ENCODE peak calls at places on chromosomes 6 and 20, in five cellular contexts. O is GM12878, H is H1, J is HepG2, T is K562. D is an unnamed sample.

GRCh38 chr20:47150403-47151152 is 205.9 kb downstream of the ZMYND8 start:
- DNase-seq in T (peak), J (peak), O (no peak), H (peak), D (peak)

GRCh38 chr6:82906951-82907350 is 158.7 kb downstream of the UBE3D start:
- DNase-seq in T (no peak), H (no peak), O (no peak), J (no peak), D (no peak)

GRCh38 chr6:7727951-7728854 is 2.3 kb downstream of the BMP6 start:
- DNase-seq in T (no peak), O (no peak), J (no peak), H (no peak), D (peak)

GRCh38 chr6:36631326-36632046 is 37.3 kb downstream of the SRSF3 start:
- DNase-seq in H (no peak), J (no peak), O (no peak), T (no peak), D (no peak)

GRCh38 chr6:119350202-119351004 is 842 bp upstream of the MAN1A1 start:
- DNase-seq in H (no peak), O (no peak), J (peak), T (no peak), D (no peak)

GRCh38 chr20:316316-317068 is 8.9 kb upstream of the SOX12 start:
- DNase-seq in H (no peak), T (no peak), O (no peak), J (no peak), D (no peak)

GRCh38 chr6:56996401-56996800 is 41.5 kb downstream of the BEND6 start:
- DNase-seq in J (no peak), O (no peak), H (no peak), T (no peak), D (no peak)

GRCh38 chr6:106547961-106548453 is 81.3 kb downstream of the RTN4IP1 start:
- DNase-seq in H (peak), J (peak), T (peak), O (no peak), D (no peak)

GRCh38 chr6:51432481-51432880 is 613.8 kb downstream of the TFAP2B start:
- DNase-seq in T (no peak), H (no peak), J (no peak), O (no peak), D (no peak)

GRCh38 chr6:156026543-156027268 is 571.1 kb upstream of the NOX3 start:
- DNase-seq in O (no peak), J (no peak), T (no peak), H (no peak), D (no peak)

GRCh38 chr6:158817298-158818007 is 1.7 kb downstream of the EZR start:
- DNase-seq in J (peak), O (no peak), H (no peak), T (peak), D (peak)

GRCh38 chr20:35092524-35093244 is at the start of gene TRPC4AP:
- DNase-seq in T (peak), O (peak), J (peak), H (peak), D (peak)

GRCh38 chr6:168994966-168995365 is 258.7 kb downstream of the THBS2 start:
- DNase-seq in O (no peak), H (no peak), T (no peak), J (no peak), D (no peak)

GRCh38 chr20:38670786-38671185 is 53.5 kb upstream of the SLC32A1 start:
- DNase-seq in O (no peak), T (no peak), H (no peak), J (no peak), D (no peak)

GRCh38 chr6:141552463-141552862 is 580.3 kb upstream of the GJE1 start:
- DNase-seq in O (peak), H (no peak), T (no peak), J (peak), D (peak)

GRCh38 chr6:98828991-98829411 is 5.4 kb upstream of the POU3F2 start:
- DNase-seq in O (no peak), H (no peak), J (no peak), T (no peak), D (no peak)

GRCh38 chr6:113539202-113539601 is 317.9 kb upstream of the MARCKS start:
- DNase-seq in T (no peak), O (no peak), J (no peak), H (no peak), D (no peak)

GRCh38 chr6:29826271-29826670 is 1.4 kb upstream of the HLA-G start:
- DNase-seq in O (no peak), T (no peak), H (no peak), J (no peak), D (no peak)

GRCh38 chr6:52063584-52064400 is 23.6 kb downstream of the PKHD1 start:
- DNase-seq in T (peak), H (peak), J (peak), O (peak), D (peak)

GRCh38 chr6:167898673-167899311 is 72.1 kb downstream of the AFDN start:
- DNase-seq in T (no peak), O (no peak), H (no peak), J (peak), D (peak)

GRCh38 chr6:138005846-138006245 is 101.4 kb downstream of the PERP start:
- DNase-seq in H (no peak), O (no peak), T (no peak), J (no peak), D (no peak)

GRCh38 chr6:165876568-165876967 is 213.5 kb upstream of the PDE10A start:
- DNase-seq in J (no peak), O (no peak), H (no peak), T (no peak), D (no peak)

DNA sequence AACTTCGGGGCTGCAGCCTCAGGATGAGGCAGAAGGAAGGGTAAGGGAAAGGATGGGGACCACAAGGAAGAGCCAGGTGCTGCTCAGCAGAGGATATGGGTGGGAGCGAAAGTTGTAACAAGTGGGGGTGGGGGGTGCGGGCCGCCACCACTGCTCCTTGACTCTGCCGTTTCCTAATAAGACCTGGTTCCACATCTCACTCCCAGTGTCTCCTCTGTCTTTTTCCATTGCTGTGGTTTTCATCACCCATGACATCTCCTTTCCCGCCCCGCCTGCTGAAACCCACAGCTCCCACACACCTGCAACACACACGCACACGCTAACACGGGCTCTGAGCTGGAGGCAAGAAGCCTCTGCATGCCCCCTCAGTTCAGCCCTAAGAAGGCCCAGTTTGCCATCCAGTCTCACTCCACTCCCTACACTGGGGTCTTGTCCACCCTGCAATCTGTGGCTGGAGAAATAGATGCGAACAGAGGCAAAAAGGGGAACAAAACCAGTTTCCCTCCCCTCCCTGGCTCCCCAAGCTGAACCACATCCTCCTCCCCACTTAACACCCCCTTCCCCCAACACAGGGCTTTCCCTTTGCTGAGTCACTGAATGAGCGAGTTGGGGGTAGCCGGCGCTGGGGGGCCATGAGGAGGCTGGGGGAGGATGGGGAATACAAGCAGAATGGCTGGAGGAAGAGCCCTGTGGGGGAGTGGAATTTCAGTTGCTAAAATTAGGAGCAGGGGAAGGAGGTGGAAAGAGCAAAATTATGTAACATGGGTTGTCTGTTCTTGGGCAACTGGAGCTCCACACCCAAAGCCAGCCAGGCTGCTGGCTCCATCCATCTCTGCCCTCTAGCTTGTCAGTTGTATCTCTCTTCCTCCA is 11.5 kb downstream of the NFKBIL1 start:
- DNase-seq in J (no peak), O (peak), T (peak), H (no peak), D (no peak)
- H3K4me3 ChIP-seq in J (no peak), O (peak), T (no peak), H (no peak), D (no peak)

GRCh38 chr20:40648505-40649072 is 40.4 kb downstream of the MAFB start:
- DNase-seq in T (no peak), H (no peak), J (peak), O (no peak), D (no peak)

GRCh38 chr20:40644863-40645262 is 44.2 kb downstream of the MAFB start:
- DNase-seq in O (no peak), H (no peak), J (no peak), T (no peak), D (no peak)

GRCh38 chr20:40650707-40651106 is 38.3 kb downstream of the MAFB start:
- DNase-seq in T (no peak), H (no peak), O (no peak), J (no peak), D (no peak)

GRCh38 chr20:40643891-40644290 is 45.1 kb downstream of the MAFB start:
- DNase-seq in T (no peak), J (no peak), O (no peak), H (no peak), D (no peak)

DNA sequence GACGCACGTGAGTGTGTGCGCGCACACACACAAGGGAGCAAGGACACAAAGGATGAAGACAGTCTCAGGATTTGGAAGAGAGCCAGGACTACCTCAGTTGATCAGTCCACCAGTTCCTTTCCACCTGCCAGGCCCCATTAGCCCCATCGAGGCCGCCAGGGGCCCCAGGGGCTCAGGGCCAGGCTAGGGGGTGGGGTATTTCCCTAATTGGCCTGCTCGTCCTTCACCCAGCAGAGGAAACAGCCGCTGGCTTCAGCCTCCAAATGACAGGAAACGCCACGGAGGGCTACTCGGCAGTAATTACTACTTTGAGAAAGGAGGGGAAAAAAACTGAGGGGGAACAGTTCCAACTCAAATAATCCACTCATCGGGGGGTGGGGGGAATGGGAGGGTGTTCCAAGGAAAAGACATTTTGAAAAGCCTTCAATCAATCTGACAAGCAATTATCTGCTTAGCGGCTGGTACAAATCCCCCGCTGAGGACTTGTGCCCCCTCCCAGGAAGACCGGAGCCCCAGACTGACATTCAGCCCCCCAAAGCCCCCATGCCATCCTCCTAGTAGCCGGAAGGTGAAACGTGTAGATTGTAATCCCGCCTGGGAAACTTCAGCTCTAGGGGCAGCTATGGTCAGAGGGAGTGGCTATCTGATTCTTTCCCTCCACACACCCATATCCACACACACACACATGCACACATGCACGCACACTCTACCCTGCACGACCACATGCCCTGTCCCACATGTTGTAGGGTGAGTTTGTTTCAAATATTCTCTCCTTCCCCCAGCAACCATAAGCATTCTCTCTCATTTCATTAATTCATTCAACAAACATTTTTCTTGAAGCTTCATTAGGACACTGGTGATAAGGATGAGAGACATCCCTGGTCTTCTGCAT is 42.5 kb downstream of the MAFB start:
- DNase-seq in H (no peak), J (no peak), O (no peak), T (no peak), D (no peak)
- TF ChIP-seq CHD2 in H (no peak), J (no peak), O (no peak), T (no peak), D (no peak)

GRCh38 chr20:19269737-19270325 is 57.4 kb downstream of the SLC24A3 start:
- DNase-seq in T (no peak), J (no peak), O (no peak), H (no peak), D (no peak)

GRCh38 chr20:19259182-19259591 is 46.7 kb downstream of the SLC24A3 start:
- DNase-seq in H (no peak), O (no peak), T (no peak), J (no peak), D (no peak)

GRCh38 chr20:19260412-19261090 is 48.1 kb downstream of the SLC24A3 start:
- DNase-seq in O (no peak), H (no peak), T (no peak), J (no peak), D (no peak)

GRCh38 chr20:19265646-19266374 is 53.4 kb downstream of the SLC24A3 start:
- DNase-seq in J (peak), H (peak), T (peak), O (no peak), D (no peak)

DNA sequence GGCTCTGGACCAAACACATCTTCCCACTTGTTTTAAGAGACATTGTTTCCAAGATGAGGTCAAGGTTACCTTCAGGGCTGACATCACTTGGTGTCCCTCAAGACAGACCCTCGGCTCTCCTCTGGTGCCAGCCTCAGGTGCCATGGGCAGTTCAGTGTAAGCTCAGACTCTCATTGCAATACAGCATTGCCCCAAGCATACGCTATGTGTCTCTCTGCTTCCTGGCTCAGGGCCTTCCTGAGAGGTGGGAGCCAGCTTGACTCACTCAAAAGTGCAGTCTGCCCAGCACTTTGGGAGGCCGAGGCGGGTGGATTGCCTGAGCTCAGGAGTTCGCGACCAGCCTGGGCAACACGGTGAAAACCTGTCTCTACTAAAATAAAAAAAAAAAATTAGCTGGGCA is 51.7 kb downstream of the SLC24A3 start:
- DNase-seq in O (no peak), J (no peak), H (no peak), T (no peak), D (no peak)
- TF ChIP-seq KDM1A in O (no peak), J (no peak), H (no peak), T (no peak), D (no peak)

DNA sequence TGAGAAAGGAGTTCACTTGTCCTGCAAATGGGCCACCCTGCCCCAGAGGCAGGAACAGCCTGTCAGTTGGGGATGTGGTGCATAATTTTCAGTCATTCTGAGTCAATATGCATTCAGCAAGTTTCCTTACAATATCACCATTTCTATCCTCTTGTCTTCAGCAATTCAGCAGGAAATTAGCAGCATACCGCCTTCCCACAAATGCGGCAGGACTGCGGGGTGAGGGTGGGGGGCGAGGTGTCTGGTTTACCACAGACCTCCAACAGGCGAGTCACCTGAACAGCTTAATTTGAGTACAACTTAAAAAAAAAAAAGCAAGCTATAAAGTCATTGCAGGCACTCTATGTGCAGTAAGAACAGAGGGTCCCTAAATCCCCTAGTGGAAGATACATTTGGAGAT is 126.8 kb downstream of the MAP3K7 start:
- DNase-seq in J (no peak), H (no peak), T (no peak), O (no peak), D (no peak)
- H3K4me3 ChIP-seq in J (no peak), H (no peak), T (no peak), O (no peak), D (no peak)

D was measured in A549.